ENCODE peak calls at places on chromosomes 7 and 10, in eight cellular contexts. M, Z, Q, D, O, C, G and F are unnamed samples.

GRCh38 chr10:88028654-88029053 is 165.2 kb downstream of the PTEN start:
- DNase-seq in O (peak; percentile 59), Q (no peak), M (no peak), C (peak; percentile 11), D (peak; percentile 1), G (no peak), Z (peak; percentile 50), F (no peak)

GRCh38 chr10:66259836-66260235 is 666.0 kb upstream of the LRRTM3 start:
- DNase-seq in D (no peak), Q (no peak), O (no peak), M (no peak), Z (no peak), G (no peak), C (no peak), F (no peak)

GRCh38 chr7:70474639-70475234 is 657.2 kb upstream of the GALNT17 start:
- DNase-seq in C (no peak), Q (no peak), D (no peak), M (no peak), O (peak; percentile 89), Z (no peak), G (no peak), F (no peak)

GRCh38 chr10:130992802-130993523 is 318.6 kb downstream of the TCERG1L start:
- DNase-seq in C (no peak), Q (no peak), G (no peak), D (no peak), Z (no peak), O (no peak), M (no peak), F (no peak)

GRCh38 chr10:25701651-25702050 is 232.4 kb upstream of the MYO3A start:
- DNase-seq in G (no peak), Z (no peak), O (no peak), M (no peak), D (no peak), Q (no peak), C (no peak), F (no peak)

GRCh38 chr10:103501186-103501585 is 7.7 kb downstream of the NEURL1 start:
- DNase-seq in D (no peak), Z (no peak), M (no peak), Q (no peak), O (no peak), G (no peak), C (no peak), F (no peak)

GRCh38 chr10:44180321-44181154 is 204.4 kb downstream of the CXCL12 start:
- DNase-seq in O (no peak), G (no peak), M (no peak), Q (peak; percentile 93), C (peak; percentile 37), Z (peak; percentile 60), D (no peak), F (no peak)

GRCh38 chr10:115898242-115898641 is 374.8 kb downstream of the GFRA1 start:
- DNase-seq in O (no peak), C (no peak), M (no peak), G (no peak), D (no peak), Z (no peak), Q (no peak), F (no peak)

GRCh38 chr7:55573526-55573925 is 1.2 kb upstream of the VOPP1 start:
- DNase-seq in Q (peak; percentile 75), O (no peak), C (peak; percentile 41), D (no peak), M (no peak), G (no peak), Z (peak; percentile 13), F (no peak)

GRCh38 chr10:26064106-26064505 is 130.1 kb downstream of the MYO3A start:
- DNase-seq in Q (no peak), Z (no peak), G (no peak), D (no peak), O (no peak), M (no peak), C (no peak), F (no peak)

GRCh38 chr7:134140889-134141867 is 14.0 kb downstream of the LRGUK start:
- DNase-seq in D (peak; percentile 6), Z (peak; percentile 34), G (peak; percentile 41), Q (peak; percentile 84), O (peak; percentile 74), C (peak; percentile 35), M (peak; percentile 22), F (no peak)

GRCh38 chr7:38291117-38291647 is 17.7 kb upstream of the TARP start:
- DNase-seq in O (no peak), D (no peak), M (no peak), C (no peak), Q (no peak), Z (no peak), G (no peak), F (no peak)

GRCh38 chr10:70352401-70353097 is 29.9 kb downstream of the LRRC20 start:
- DNase-seq in M (no peak), G (no peak), D (no peak), O (no peak), Z (no peak), C (no peak), Q (peak; percentile 56), F (no peak)

GRCh38 chr10:10320981-10321380 is 696.7 kb upstream of the CELF2 start:
- DNase-seq in G (no peak), O (no peak), D (no peak), Q (peak; percentile 86), Z (no peak), C (no peak), M (no peak), F (no peak)

GRCh38 chr10:103757531-103758293 is 97.7 kb downstream of the SH3PXD2A start:
- DNase-seq in O (no peak), D (peak; percentile 83), G (peak; percentile 92), Z (peak; percentile 79), C (no peak), M (peak; percentile 84), Q (peak; percentile 92), F (peak; percentile 79)